ENCODE peak calls at places on chromosome 15, in eight cellular contexts. F is thoracic aorta, V is testis, T is uterus, L is GM23248, U is fibroblast of lung, Q is IMR-90, D is NT2/D1. E is an unnamed sample.
A peak's percentile ranks its signal among the peaks of the same experiment; 100 is the strongest.

GRCh38 chr15:80031841-80032240 is 27.6 kb upstream of the ZFAND6 start:
- DNase-seq in F (no peak), V (no peak), T (no peak), L (peak; percentile 27), U (no peak), Q (no peak), D (no peak), E (no peak)

GRCh38 chr15:80587816-80588456 is 107.2 kb upstream of the ABHD17C start:
- DNase-seq in F (no peak), V (no peak), T (no peak), L (peak; percentile 50), U (peak; percentile 48), Q (peak; percentile 81), D (no peak), E (no peak)

GRCh38 chr15:94230886-94231727 is at the start of gene MCTP2:
- DNase-seq in F (peak; percentile 30), V (peak; percentile 85), T (peak; percentile 65), L (peak; percentile 78), U (peak; percentile 56), Q (peak; percentile 70), D (peak; percentile 66), E (peak; percentile 92)

GRCh38 chr15:43081283-43081682 is 24.6 kb downstream of the UBR1 start:
- DNase-seq in F (no peak), V (no peak), T (no peak), L (no peak), U (no peak), Q (no peak), D (no peak), E (no peak)

GRCh38 chr15:38691951-38692788 is 127.6 kb upstream of the RASGRP1 start:
- DNase-seq in F (no peak), V (no peak), T (no peak), L (no peak), U (no peak), Q (no peak), D (no peak), E (no peak)

GRCh38 chr15:88911766-88912118 is 1.4 kb downstream of the MFGE8 start:
- DNase-seq in F (no peak), V (no peak), T (peak; percentile 57), L (peak; percentile 67), U (no peak), Q (peak; percentile 70), D (peak; percentile 63), E (peak; percentile 31)

GRCh38 chr15:73989001-73989798 is 2.9 kb downstream of the STOML1 start:
- DNase-seq in F (no peak), V (no peak), T (no peak), L (peak; percentile 90), U (peak; percentile 79), Q (peak; percentile 86), D (no peak), E (no peak)

GRCh38 chr15:50798684-50799083 is 33.2 kb upstream of the SPPL2A start:
- DNase-seq in F (no peak), V (no peak), T (no peak), L (no peak), U (peak; percentile 15), Q (peak; percentile 5), D (no peak), E (no peak)

GRCh38 chr15:85031086-85031943 is 49.7 kb downstream of the PDE8A start:
- DNase-seq in F (no peak), V (no peak), T (no peak), L (no peak), U (no peak), Q (no peak), D (no peak), E (no peak)

GRCh38 chr15:84975871-84976351 is 5.7 kb upstream of the PDE8A start:
- DNase-seq in F (no peak), V (no peak), T (no peak), L (no peak), U (no peak), Q (no peak), D (no peak), E (peak; percentile 28)

GRCh38 chr15:45635191-45635638 is 386 bp downstream of the SQOR start:
- DNase-seq in F (peak; percentile 46), V (peak; percentile 70), T (peak; percentile 58), L (peak; percentile 53), U (no peak), Q (no peak), D (no peak), E (peak; percentile 74)

DNA sequence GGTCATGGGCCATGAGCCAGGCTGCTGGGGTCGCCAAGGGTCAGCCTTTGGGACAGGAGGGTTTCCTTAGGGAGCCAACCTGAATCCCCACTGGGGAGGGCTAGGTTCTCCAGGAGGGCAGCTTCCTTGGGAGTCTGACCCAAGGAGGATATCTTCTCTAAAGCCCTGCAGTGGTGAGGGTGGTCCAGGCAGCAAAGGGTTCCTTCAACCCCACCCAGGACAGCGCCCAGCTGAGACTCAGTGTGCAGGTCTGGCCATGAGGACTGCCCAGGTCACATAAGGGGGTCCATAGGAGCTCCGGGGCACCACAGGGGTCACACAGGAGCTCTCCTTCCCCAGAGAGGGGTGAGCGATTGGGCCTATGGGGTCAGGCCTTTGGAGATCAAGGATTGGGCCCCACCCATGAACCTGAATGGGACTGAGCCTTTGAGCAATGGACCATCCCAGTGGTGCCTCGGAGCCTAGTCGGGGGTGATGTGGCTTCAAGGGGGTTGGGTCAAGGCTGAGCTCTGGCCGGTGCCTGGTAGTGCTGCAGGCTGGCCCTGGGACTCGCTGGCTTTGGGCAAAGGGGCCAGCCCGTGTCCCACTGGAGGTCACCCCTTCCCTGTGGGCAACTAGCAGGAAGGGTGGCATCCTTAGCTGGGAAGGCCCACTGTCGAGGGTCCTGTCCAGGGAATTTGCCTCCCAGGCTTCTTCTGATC is 216.5 kb downstream of the SNRPN start:
- DNase-seq in F (no peak), V (no peak), T (peak; percentile 7), L (no peak), U (no peak), Q (no peak), D (no peak), E (peak; percentile 1)
- H3K9me3 ChIP-seq in F (peaks cover 16% of the 10 kb centered on the region), V (no peaks in the 10 kb centered on the region), T (peaks cover 14% of the 10 kb centered on the region), L (no peaks in the 10 kb centered on the region), U (no peaks in the 10 kb centered on the region), Q (peaks cover 42% of the 10 kb centered on the region), D (peaks cover 37% of the 10 kb centered on the region), E (no peaks in the 10 kb centered on the region)

DNA sequence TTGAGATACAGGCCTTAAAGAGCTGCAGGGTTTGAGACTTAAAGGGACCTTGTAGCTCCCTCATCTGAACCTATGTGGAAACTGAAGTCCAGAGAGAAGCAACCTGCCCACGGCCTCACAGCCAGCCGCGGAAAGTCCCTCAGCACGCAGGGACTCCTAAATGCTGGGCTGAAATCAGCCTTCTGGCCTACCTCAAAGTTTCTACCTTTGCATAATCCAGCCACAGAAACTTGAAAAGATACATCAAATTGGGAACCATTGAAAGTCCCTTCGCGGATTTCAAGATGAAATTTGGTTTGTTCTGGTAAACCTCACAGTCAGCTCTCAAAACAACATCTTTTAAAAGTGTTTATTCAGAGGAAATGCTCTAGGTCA is 171.5 kb downstream of the ADAMTS17 start:
- DNase-seq in F (no peak), V (no peak), T (no peak), L (no peak), U (no peak), Q (no peak), D (no peak), E (no peak)
- H3K9me3 ChIP-seq in F (peaks cover 19% of the 10 kb centered on the region), V (no peaks in the 10 kb centered on the region), T (peaks cover 12% of the 10 kb centered on the region), L (no peaks in the 10 kb centered on the region), U (no peaks in the 10 kb centered on the region), Q (peaks cover 32% of the 10 kb centered on the region), D (peaks cover 41% of the 10 kb centered on the region), E (no peaks in the 10 kb centered on the region)

GRCh38 chr15:25208735-25209134 is 230.1 kb downstream of the UBE3A start:
- DNase-seq in F (no peak), V (no peak), T (no peak), L (no peak), U (no peak), Q (no peak), D (no peak), E (no peak)

GRCh38 chr15:25207369-25207768 is 231.5 kb downstream of the UBE3A start:
- DNase-seq in F (no peak), V (no peak), T (no peak), L (no peak), U (no peak), Q (no peak), D (no peak), E (no peak)
- H3K9me3 ChIP-seq in F (no peaks in the 10 kb centered on the region), V (no peaks in the 10 kb centered on the region), T (no peaks in the 10 kb centered on the region), L (no peaks in the 10 kb centered on the region), U (no peaks in the 10 kb centered on the region), Q (peaks cover 75% of the 10 kb centered on the region), D (no peaks in the 10 kb centered on the region), E (no peaks in the 10 kb centered on the region)

DNA sequence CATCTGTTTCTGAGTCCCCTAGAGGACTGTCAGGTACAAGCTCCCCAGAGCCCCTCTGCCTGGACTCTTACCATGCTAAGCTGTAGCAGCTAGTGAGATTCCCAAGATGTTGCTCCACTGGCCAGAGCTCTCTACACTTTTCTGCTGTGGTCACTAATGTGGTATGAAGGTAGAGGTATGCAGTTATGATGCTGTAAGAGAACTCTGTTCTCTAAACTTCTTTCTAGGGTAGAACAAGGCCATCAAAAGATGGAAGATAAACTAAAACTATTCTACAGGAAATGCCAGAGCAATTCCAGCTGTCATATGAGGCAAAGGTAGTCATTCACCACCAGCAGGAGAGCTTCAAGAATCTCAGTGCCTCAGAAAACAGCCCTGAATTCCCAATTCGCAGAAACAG is 517.4 kb upstream of the ARRDC4 start:
- DNase-seq in F (no peak), V (no peak), T (no peak), L (no peak), U (no peak), Q (no peak), D (no peak), E (no peak)
- H3K9me3 ChIP-seq in F (no peaks in the 10 kb centered on the region), V (no peaks in the 10 kb centered on the region), T (no peaks in the 10 kb centered on the region), L (no peaks in the 10 kb centered on the region), U (no peaks in the 10 kb centered on the region), Q (peaks cover 5% of the 10 kb centered on the region), D (no peaks in the 10 kb centered on the region), E (no peaks in the 10 kb centered on the region)

DNA sequence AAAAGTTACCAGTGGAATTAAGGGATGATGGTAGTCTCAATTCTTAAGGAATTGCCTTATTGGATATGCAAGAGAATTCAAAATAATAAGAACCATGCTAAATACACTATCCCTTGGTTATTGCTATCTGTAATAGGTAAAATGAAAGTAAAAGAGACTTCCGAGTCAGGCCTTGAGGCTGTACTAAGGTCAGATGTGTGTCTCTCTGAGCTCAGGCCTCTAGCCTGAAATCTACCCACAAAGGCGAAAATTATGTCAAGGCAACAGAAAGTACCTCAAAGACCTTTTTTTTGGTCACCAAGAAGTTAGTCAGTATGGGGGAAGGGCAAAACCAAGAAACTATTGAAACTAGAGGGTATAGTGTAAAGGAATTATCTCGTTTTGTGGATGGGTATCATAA is 382.5 kb upstream of the SEMA6D start:
- DNase-seq in F (no peak), V (no peak), T (no peak), L (no peak), U (no peak), Q (no peak), D (no peak), E (no peak)
- H3K9me3 ChIP-seq in F (no peaks in the 10 kb centered on the region), V (no peaks in the 10 kb centered on the region), T (no peaks in the 10 kb centered on the region), L (no peaks in the 10 kb centered on the region), U (no peaks in the 10 kb centered on the region), Q (no peaks in the 10 kb centered on the region), D (no peaks in the 10 kb centered on the region), E (no peaks in the 10 kb centered on the region)